ENCODE peak calls at places on chromosomes 16 and 17, in seven cellular contexts. One of them, this sample, is unnamed.

GRCh38 chr17:309361-309888 is 43.2 kb downstream of the RPH3AL start:
- DNase-seq in activated CD4-positive, alpha-beta T cell treated with anti-CD3 and anti-CD28 coated beads, Interleukin-2, amount 50 U/mL, for 4 hours: no peak
- DNase-seq in activated T-cell treated with anti-CD3 and anti-CD28 coated beads, Interleukin-2, amount 50 U/mL, for 4 hours: no peak
- DNase-seq in naive thymus-derived CD8-positive, alpha-beta T cell: peak
- DNase-seq in NCI-H1048: no peak
- DNase-seq in GOT3: no peak
- DNase-seq in AG09319: no peak
- DNase-seq in this sample: no peak

GRCh38 chr17:77373298-77374169 is 232.8 kb downstream of the SEC14L1 start:
- DNase-seq in activated CD4-positive, alpha-beta T cell treated with anti-CD3 and anti-CD28 coated beads, Interleukin-2, amount 50 U/mL, for 4 hours: no peak
- DNase-seq in activated T-cell treated with anti-CD3 and anti-CD28 coated beads, Interleukin-2, amount 50 U/mL, for 4 hours: no peak
- DNase-seq in naive thymus-derived CD8-positive, alpha-beta T cell: peak
- DNase-seq in NCI-H1048: no peak
- DNase-seq in GOT3: no peak
- DNase-seq in AG09319: no peak
- DNase-seq in this sample: peak

GRCh38 chr17:4163951-4164350 is 21.0 kb downstream of the CYB5D2 start:
- DNase-seq in activated CD4-positive, alpha-beta T cell treated with anti-CD3 and anti-CD28 coated beads, Interleukin-2, amount 50 U/mL, for 4 hours: no peak
- DNase-seq in activated T-cell treated with anti-CD3 and anti-CD28 coated beads, Interleukin-2, amount 50 U/mL, for 4 hours: no peak
- DNase-seq in naive thymus-derived CD8-positive, alpha-beta T cell: no peak
- DNase-seq in NCI-H1048: no peak
- DNase-seq in GOT3: no peak
- DNase-seq in AG09319: no peak
- DNase-seq in this sample: peak

GRCh38 chr17:15298176-15298575 is 33.0 kb upstream of the PMP22 start:
- DNase-seq in activated CD4-positive, alpha-beta T cell treated with anti-CD3 and anti-CD28 coated beads, Interleukin-2, amount 50 U/mL, for 4 hours: no peak
- DNase-seq in activated T-cell treated with anti-CD3 and anti-CD28 coated beads, Interleukin-2, amount 50 U/mL, for 4 hours: no peak
- DNase-seq in naive thymus-derived CD8-positive, alpha-beta T cell: no peak
- DNase-seq in NCI-H1048: no peak
- DNase-seq in GOT3: no peak
- DNase-seq in AG09319: no peak
- DNase-seq in this sample: no peak

GRCh38 chr17:43025290-43025657 is 243 bp downstream of the RND2 start:
- DNase-seq in activated CD4-positive, alpha-beta T cell treated with anti-CD3 and anti-CD28 coated beads, Interleukin-2, amount 50 U/mL, for 4 hours: no peak
- DNase-seq in activated T-cell treated with anti-CD3 and anti-CD28 coated beads, Interleukin-2, amount 50 U/mL, for 4 hours: no peak
- DNase-seq in naive thymus-derived CD8-positive, alpha-beta T cell: no peak
- DNase-seq in NCI-H1048: no peak
- DNase-seq in GOT3: no peak
- DNase-seq in AG09319: no peak
- DNase-seq in this sample: no peak

GRCh38 chr16:29816694-29817441 is 916 bp downstream of the PAGR1 start:
- DNase-seq in activated CD4-positive, alpha-beta T cell treated with anti-CD3 and anti-CD28 coated beads, Interleukin-2, amount 50 U/mL, for 4 hours: no peak
- DNase-seq in activated T-cell treated with anti-CD3 and anti-CD28 coated beads, Interleukin-2, amount 50 U/mL, for 4 hours: peak
- DNase-seq in naive thymus-derived CD8-positive, alpha-beta T cell: peak
- DNase-seq in NCI-H1048: no peak
- DNase-seq in GOT3: no peak
- DNase-seq in AG09319: no peak
- DNase-seq in this sample: peak

GRCh38 chr16:10309271-10309932 is 76.5 kb upstream of the ATF7IP2 start:
- DNase-seq in activated CD4-positive, alpha-beta T cell treated with anti-CD3 and anti-CD28 coated beads, Interleukin-2, amount 50 U/mL, for 4 hours: no peak
- DNase-seq in activated T-cell treated with anti-CD3 and anti-CD28 coated beads, Interleukin-2, amount 50 U/mL, for 4 hours: no peak
- DNase-seq in naive thymus-derived CD8-positive, alpha-beta T cell: no peak
- DNase-seq in NCI-H1048: no peak
- DNase-seq in GOT3: no peak
- DNase-seq in AG09319: no peak
- DNase-seq in this sample: no peak

GRCh38 chr17:36534117-36534880 is at the start of gene MYO19:
- DNase-seq in activated CD4-positive, alpha-beta T cell treated with anti-CD3 and anti-CD28 coated beads, Interleukin-2, amount 50 U/mL, for 4 hours: peak
- DNase-seq in activated T-cell treated with anti-CD3 and anti-CD28 coated beads, Interleukin-2, amount 50 U/mL, for 4 hours: peak
- DNase-seq in naive thymus-derived CD8-positive, alpha-beta T cell: peak
- DNase-seq in NCI-H1048: peak
- DNase-seq in GOT3: no peak
- DNase-seq in AG09319: no peak
- DNase-seq in this sample: peak

GRCh38 chr17:44601574-44602372 is 44.5 kb downstream of the FZD2 start:
- DNase-seq in activated CD4-positive, alpha-beta T cell treated with anti-CD3 and anti-CD28 coated beads, Interleukin-2, amount 50 U/mL, for 4 hours: no peak
- DNase-seq in activated T-cell treated with anti-CD3 and anti-CD28 coated beads, Interleukin-2, amount 50 U/mL, for 4 hours: no peak
- DNase-seq in naive thymus-derived CD8-positive, alpha-beta T cell: no peak
- DNase-seq in NCI-H1048: no peak
- DNase-seq in GOT3: no peak
- DNase-seq in AG09319: no peak
- DNase-seq in this sample: no peak

GRCh38 chr16:1188781-1189189 is 35.9 kb downstream of the CACNA1H start:
- DNase-seq in activated CD4-positive, alpha-beta T cell treated with anti-CD3 and anti-CD28 coated beads, Interleukin-2, amount 50 U/mL, for 4 hours: peak
- DNase-seq in activated T-cell treated with anti-CD3 and anti-CD28 coated beads, Interleukin-2, amount 50 U/mL, for 4 hours: peak
- DNase-seq in naive thymus-derived CD8-positive, alpha-beta T cell: peak
- DNase-seq in NCI-H1048: no peak
- DNase-seq in GOT3: no peak
- DNase-seq in AG09319: no peak
- DNase-seq in this sample: peak

GRCh38 chr17:30521766-30522165 is 44.6 kb downstream of the GOSR1 start:
- DNase-seq in activated CD4-positive, alpha-beta T cell treated with anti-CD3 and anti-CD28 coated beads, Interleukin-2, amount 50 U/mL, for 4 hours: no peak
- DNase-seq in activated T-cell treated with anti-CD3 and anti-CD28 coated beads, Interleukin-2, amount 50 U/mL, for 4 hours: no peak
- DNase-seq in naive thymus-derived CD8-positive, alpha-beta T cell: no peak
- DNase-seq in NCI-H1048: no peak
- DNase-seq in GOT3: no peak
- DNase-seq in AG09319: no peak
- DNase-seq in this sample: no peak

GRCh38 chr17:36008998-36009665 is 7.8 kb upstream of the CCL15 start:
- DNase-seq in activated CD4-positive, alpha-beta T cell treated with anti-CD3 and anti-CD28 coated beads, Interleukin-2, amount 50 U/mL, for 4 hours: no peak
- DNase-seq in activated T-cell treated with anti-CD3 and anti-CD28 coated beads, Interleukin-2, amount 50 U/mL, for 4 hours: no peak
- DNase-seq in naive thymus-derived CD8-positive, alpha-beta T cell: no peak
- DNase-seq in NCI-H1048: no peak
- DNase-seq in GOT3: no peak
- DNase-seq in AG09319: no peak
- DNase-seq in this sample: no peak

GRCh38 chr17:68533887-68534700 is 21.9 kb downstream of the PRKAR1A start:
- DNase-seq in activated CD4-positive, alpha-beta T cell treated with anti-CD3 and anti-CD28 coated beads, Interleukin-2, amount 50 U/mL, for 4 hours: no peak
- DNase-seq in activated T-cell treated with anti-CD3 and anti-CD28 coated beads, Interleukin-2, amount 50 U/mL, for 4 hours: no peak
- DNase-seq in naive thymus-derived CD8-positive, alpha-beta T cell: no peak
- DNase-seq in NCI-H1048: no peak
- DNase-seq in GOT3: no peak
- DNase-seq in AG09319: peak
- DNase-seq in this sample: no peak

GRCh38 chr16:5634781-5635180 is 537.2 kb upstream of the EEF2KMT start:
- DNase-seq in activated CD4-positive, alpha-beta T cell treated with anti-CD3 and anti-CD28 coated beads, Interleukin-2, amount 50 U/mL, for 4 hours: no peak
- DNase-seq in activated T-cell treated with anti-CD3 and anti-CD28 coated beads, Interleukin-2, amount 50 U/mL, for 4 hours: no peak
- DNase-seq in naive thymus-derived CD8-positive, alpha-beta T cell: no peak
- DNase-seq in NCI-H1048: no peak
- DNase-seq in GOT3: no peak
- DNase-seq in AG09319: no peak
- DNase-seq in this sample: no peak

GRCh38 chr17:79438936-79439335 is 171.9 kb downstream of the RBFOX3 start:
- DNase-seq in activated CD4-positive, alpha-beta T cell treated with anti-CD3 and anti-CD28 coated beads, Interleukin-2, amount 50 U/mL, for 4 hours: no peak
- DNase-seq in activated T-cell treated with anti-CD3 and anti-CD28 coated beads, Interleukin-2, amount 50 U/mL, for 4 hours: no peak
- DNase-seq in naive thymus-derived CD8-positive, alpha-beta T cell: no peak
- DNase-seq in NCI-H1048: no peak
- DNase-seq in GOT3: no peak
- DNase-seq in AG09319: no peak
- DNase-seq in this sample: no peak

GRCh38 chr16:70703835-70704381 is 18.1 kb upstream of the MTSS2 start:
- DNase-seq in activated CD4-positive, alpha-beta T cell treated with anti-CD3 and anti-CD28 coated beads, Interleukin-2, amount 50 U/mL, for 4 hours: no peak
- DNase-seq in activated T-cell treated with anti-CD3 and anti-CD28 coated beads, Interleukin-2, amount 50 U/mL, for 4 hours: no peak
- DNase-seq in naive thymus-derived CD8-positive, alpha-beta T cell: no peak
- DNase-seq in NCI-H1048: no peak
- DNase-seq in GOT3: no peak
- DNase-seq in AG09319: no peak
- DNase-seq in this sample: no peak

GRCh38 chr16:19980866-19981265 is 92.8 kb downstream of the GPR139 start:
- DNase-seq in activated CD4-positive, alpha-beta T cell treated with anti-CD3 and anti-CD28 coated beads, Interleukin-2, amount 50 U/mL, for 4 hours: no peak
- DNase-seq in activated T-cell treated with anti-CD3 and anti-CD28 coated beads, Interleukin-2, amount 50 U/mL, for 4 hours: no peak
- DNase-seq in naive thymus-derived CD8-positive, alpha-beta T cell: no peak
- DNase-seq in NCI-H1048: no peak
- DNase-seq in GOT3: no peak
- DNase-seq in AG09319: no peak
- DNase-seq in this sample: no peak

GRCh38 chr16:87412371-87412995 is 20.3 kb downstream of the MAP1LC3B start:
- DNase-seq in activated CD4-positive, alpha-beta T cell treated with anti-CD3 and anti-CD28 coated beads, Interleukin-2, amount 50 U/mL, for 4 hours: no peak
- DNase-seq in activated T-cell treated with anti-CD3 and anti-CD28 coated beads, Interleukin-2, amount 50 U/mL, for 4 hours: no peak
- DNase-seq in naive thymus-derived CD8-positive, alpha-beta T cell: no peak
- DNase-seq in NCI-H1048: no peak
- DNase-seq in GOT3: no peak
- DNase-seq in AG09319: no peak
- DNase-seq in this sample: no peak

GRCh38 chr17:63498621-63499195 is 21.8 kb downstream of the ACE start:
- DNase-seq in activated CD4-positive, alpha-beta T cell treated with anti-CD3 and anti-CD28 coated beads, Interleukin-2, amount 50 U/mL, for 4 hours: no peak
- DNase-seq in activated T-cell treated with anti-CD3 and anti-CD28 coated beads, Interleukin-2, amount 50 U/mL, for 4 hours: no peak
- DNase-seq in naive thymus-derived CD8-positive, alpha-beta T cell: no peak
- DNase-seq in NCI-H1048: no peak
- DNase-seq in GOT3: no peak
- DNase-seq in AG09319: peak
- DNase-seq in this sample: no peak

GRCh38 chr17:10875411-10875810 is 37.5 kb upstream of the PIRT start:
- DNase-seq in activated CD4-positive, alpha-beta T cell treated with anti-CD3 and anti-CD28 coated beads, Interleukin-2, amount 50 U/mL, for 4 hours: no peak
- DNase-seq in activated T-cell treated with anti-CD3 and anti-CD28 coated beads, Interleukin-2, amount 50 U/mL, for 4 hours: no peak
- DNase-seq in naive thymus-derived CD8-positive, alpha-beta T cell: peak
- DNase-seq in NCI-H1048: no peak
- DNase-seq in GOT3: no peak
- DNase-seq in AG09319: no peak
- DNase-seq in this sample: peak

GRCh38 chr17:21196126-21196525 is 17.8 kb downstream of the TMEM11 start:
- DNase-seq in activated CD4-positive, alpha-beta T cell treated with anti-CD3 and anti-CD28 coated beads, Interleukin-2, amount 50 U/mL, for 4 hours: no peak
- DNase-seq in activated T-cell treated with anti-CD3 and anti-CD28 coated beads, Interleukin-2, amount 50 U/mL, for 4 hours: no peak
- DNase-seq in naive thymus-derived CD8-positive, alpha-beta T cell: no peak
- DNase-seq in NCI-H1048: no peak
- DNase-seq in GOT3: no peak
- DNase-seq in AG09319: no peak
- DNase-seq in this sample: peak

GRCh38 chr17:51650772-51651171 is 390.4 kb downstream of the UTP18 start:
- DNase-seq in activated CD4-positive, alpha-beta T cell treated with anti-CD3 and anti-CD28 coated beads, Interleukin-2, amount 50 U/mL, for 4 hours: no peak
- DNase-seq in activated T-cell treated with anti-CD3 and anti-CD28 coated beads, Interleukin-2, amount 50 U/mL, for 4 hours: no peak
- DNase-seq in naive thymus-derived CD8-positive, alpha-beta T cell: no peak
- DNase-seq in NCI-H1048: no peak
- DNase-seq in GOT3: no peak
- DNase-seq in AG09319: no peak
- DNase-seq in this sample: no peak

GRCh38 chr16:50208460-50208931 is 55.4 kb downstream of the TENT4B start:
- DNase-seq in activated CD4-positive, alpha-beta T cell treated with anti-CD3 and anti-CD28 coated beads, Interleukin-2, amount 50 U/mL, for 4 hours: no peak
- DNase-seq in activated T-cell treated with anti-CD3 and anti-CD28 coated beads, Interleukin-2, amount 50 U/mL, for 4 hours: no peak
- DNase-seq in naive thymus-derived CD8-positive, alpha-beta T cell: no peak
- DNase-seq in NCI-H1048: no peak
- DNase-seq in GOT3: no peak
- DNase-seq in AG09319: no peak
- DNase-seq in this sample: no peak

GRCh38 chr17:13421581-13421980 is 180.1 kb downstream of the HS3ST3A1 start:
- DNase-seq in activated CD4-positive, alpha-beta T cell treated with anti-CD3 and anti-CD28 coated beads, Interleukin-2, amount 50 U/mL, for 4 hours: no peak
- DNase-seq in activated T-cell treated with anti-CD3 and anti-CD28 coated beads, Interleukin-2, amount 50 U/mL, for 4 hours: no peak
- DNase-seq in naive thymus-derived CD8-positive, alpha-beta T cell: no peak
- DNase-seq in NCI-H1048: no peak
- DNase-seq in GOT3: no peak
- DNase-seq in AG09319: no peak
- DNase-seq in this sample: no peak

GRCh38 chr17:17570207-17570797 is 21.2 kb downstream of the PEMT start:
- DNase-seq in activated CD4-positive, alpha-beta T cell treated with anti-CD3 and anti-CD28 coated beads, Interleukin-2, amount 50 U/mL, for 4 hours: no peak
- DNase-seq in activated T-cell treated with anti-CD3 and anti-CD28 coated beads, Interleukin-2, amount 50 U/mL, for 4 hours: no peak
- DNase-seq in naive thymus-derived CD8-positive, alpha-beta T cell: no peak
- DNase-seq in NCI-H1048: no peak
- DNase-seq in GOT3: no peak
- DNase-seq in AG09319: no peak
- DNase-seq in this sample: peak

GRCh38 chr16:11459722-11460121 is 114.5 kb downstream of the RMI2 start:
- DNase-seq in activated CD4-positive, alpha-beta T cell treated with anti-CD3 and anti-CD28 coated beads, Interleukin-2, amount 50 U/mL, for 4 hours: no peak
- DNase-seq in activated T-cell treated with anti-CD3 and anti-CD28 coated beads, Interleukin-2, amount 50 U/mL, for 4 hours: no peak
- DNase-seq in naive thymus-derived CD8-positive, alpha-beta T cell: no peak
- DNase-seq in NCI-H1048: no peak
- DNase-seq in GOT3: no peak
- DNase-seq in AG09319: no peak
- DNase-seq in this sample: no peak

GRCh38 chr16:87002717-87003413 is 314.3 kb downstream of the C16orf95 start:
- DNase-seq in activated CD4-positive, alpha-beta T cell treated with anti-CD3 and anti-CD28 coated beads, Interleukin-2, amount 50 U/mL, for 4 hours: no peak
- DNase-seq in activated T-cell treated with anti-CD3 and anti-CD28 coated beads, Interleukin-2, amount 50 U/mL, for 4 hours: no peak
- DNase-seq in naive thymus-derived CD8-positive, alpha-beta T cell: no peak
- DNase-seq in NCI-H1048: no peak
- DNase-seq in GOT3: no peak
- DNase-seq in AG09319: no peak
- DNase-seq in this sample: no peak

GRCh38 chr16:85750827-85751641 is at the start of gene C16orf74:
- DNase-seq in activated CD4-positive, alpha-beta T cell treated with anti-CD3 and anti-CD28 coated beads, Interleukin-2, amount 50 U/mL, for 4 hours: no peak
- DNase-seq in activated T-cell treated with anti-CD3 and anti-CD28 coated beads, Interleukin-2, amount 50 U/mL, for 4 hours: no peak
- DNase-seq in naive thymus-derived CD8-positive, alpha-beta T cell: peak
- DNase-seq in NCI-H1048: no peak
- DNase-seq in GOT3: no peak
- DNase-seq in AG09319: no peak
- DNase-seq in this sample: peak

GRCh38 chr17:39939588-39940419 is 12.3 kb downstream of the LRRC3C start:
- DNase-seq in activated CD4-positive, alpha-beta T cell treated with anti-CD3 and anti-CD28 coated beads, Interleukin-2, amount 50 U/mL, for 4 hours: no peak
- DNase-seq in activated T-cell treated with anti-CD3 and anti-CD28 coated beads, Interleukin-2, amount 50 U/mL, for 4 hours: peak
- DNase-seq in naive thymus-derived CD8-positive, alpha-beta T cell: peak
- DNase-seq in NCI-H1048: no peak
- DNase-seq in GOT3: no peak
- DNase-seq in AG09319: no peak
- DNase-seq in this sample: no peak

GRCh38 chr16:68094614-68094934 is 9.4 kb downstream of the NFATC3 start:
- DNase-seq in activated CD4-positive, alpha-beta T cell treated with anti-CD3 and anti-CD28 coated beads, Interleukin-2, amount 50 U/mL, for 4 hours: no peak
- DNase-seq in activated T-cell treated with anti-CD3 and anti-CD28 coated beads, Interleukin-2, amount 50 U/mL, for 4 hours: no peak
- DNase-seq in naive thymus-derived CD8-positive, alpha-beta T cell: no peak
- DNase-seq in NCI-H1048: no peak
- DNase-seq in GOT3: no peak
- DNase-seq in AG09319: no peak
- DNase-seq in this sample: no peak

GRCh38 chr16:17598968-17599367 is 128.2 kb upstream of the XYLT1 start:
- DNase-seq in activated CD4-positive, alpha-beta T cell treated with anti-CD3 and anti-CD28 coated beads, Interleukin-2, amount 50 U/mL, for 4 hours: no peak
- DNase-seq in activated T-cell treated with anti-CD3 and anti-CD28 coated beads, Interleukin-2, amount 50 U/mL, for 4 hours: no peak
- DNase-seq in naive thymus-derived CD8-positive, alpha-beta T cell: no peak
- DNase-seq in NCI-H1048: no peak
- DNase-seq in GOT3: no peak
- DNase-seq in AG09319: no peak
- DNase-seq in this sample: no peak

GRCh38 chr16:12679660-12680272 is 123.9 kb downstream of the CPPED1 start:
- DNase-seq in activated CD4-positive, alpha-beta T cell treated with anti-CD3 and anti-CD28 coated beads, Interleukin-2, amount 50 U/mL, for 4 hours: no peak
- DNase-seq in activated T-cell treated with anti-CD3 and anti-CD28 coated beads, Interleukin-2, amount 50 U/mL, for 4 hours: no peak
- DNase-seq in naive thymus-derived CD8-positive, alpha-beta T cell: no peak
- DNase-seq in NCI-H1048: no peak
- DNase-seq in GOT3: no peak
- DNase-seq in AG09319: no peak
- DNase-seq in this sample: no peak

This sample was measured in thyroid gland.